ENCODE peak calls at places on chromosomes 5 and 9, in seven cellular contexts. X is suprapubic skin, N is foreskin fibroblast, A is breast epithelium, Y is astrocyte, W is IMR-90, R is bronchial epithelial cell. J is an unnamed sample.

GRCh38 chr5:164553851-164554250 is 1048.4 kb downstream of the MAT2B start:
- DNase-seq in N (no peak), R (peak), Y (peak), A (no peak), W (no peak), X (no peak), J (no peak)

GRCh38 chr5:51382759-51383493 is at the start of gene ISL1:
- DNase-seq in R (peak), N (peak), Y (peak), X (no peak), W (peak), A (no peak), J (peak)

GRCh38 chr5:31408814-31409213 is 123.1 kb downstream of the DROSHA start:
- DNase-seq in N (peak), R (peak), W (peak), Y (peak), A (peak), X (no peak), J (no peak)

GRCh38 chr5:22411950-22412349 is 441.2 kb downstream of the CDH12 start:
- DNase-seq in A (no peak), W (no peak), X (no peak), Y (no peak), R (no peak), N (no peak), J (no peak)

GRCh38 chr9:127219533-127219932 is 45.0 kb upstream of the GARNL3 start:
- DNase-seq in Y (no peak), A (no peak), R (no peak), N (no peak), W (no peak), X (peak), J (no peak)

GRCh38 chr9:110897899-110898298 is 140.4 kb downstream of the LPAR1 start:
- DNase-seq in X (no peak), R (peak), Y (no peak), A (no peak), W (peak), N (no peak), J (no peak)

GRCh38 chr9:34125681-34126206 is 754 bp downstream of the DCAF12 start:
- DNase-seq in Y (peak), X (no peak), A (no peak), R (peak), W (peak), N (peak), J (no peak)

GRCh38 chr5:31021181-31021624 is 172.3 kb upstream of the CDH6 start:
- DNase-seq in R (peak), W (peak), Y (peak), A (no peak), X (no peak), N (no peak), J (no peak)

GRCh38 chr5:130605200-130605599 is 559.9 kb downstream of the HINT1 start:
- DNase-seq in A (no peak), W (no peak), X (no peak), N (no peak), Y (no peak), R (peak), J (no peak)

GRCh38 chr9:87223397-87224246 is 274.0 kb upstream of the DAPK1 start:
- DNase-seq in A (peak), Y (no peak), R (no peak), W (peak), X (no peak), N (no peak), J (no peak)

GRCh38 chr9:93585695-93586094 is 9.3 kb downstream of the PHF2 start:
- DNase-seq in W (no peak), X (peak), Y (no peak), A (no peak), N (no peak), R (no peak), J (no peak)

GRCh38 chr5:65066787-65067506 is 298.2 kb downstream of the CWC27 start:
- DNase-seq in A (no peak), Y (no peak), N (no peak), R (no peak), X (no peak), W (no peak), J (no peak)

GRCh38 chr5:133510634-133511262 is 101.6 kb downstream of the FSTL4 start:
- DNase-seq in Y (no peak), R (no peak), X (no peak), N (no peak), W (no peak), A (no peak), J (no peak)

GRCh38 chr9:71355884-71356283 is 234.5 kb upstream of the TRPM3 start:
- DNase-seq in R (no peak), A (no peak), Y (no peak), X (no peak), W (no peak), N (no peak), J (no peak)

GRCh38 chr9:136665111-136665703 is 2.5 kb downstream of the EGFL7 start:
- DNase-seq in Y (no peak), N (no peak), X (no peak), W (no peak), R (no peak), A (no peak), J (peak)

GRCh38 chr5:76084496-76085285 is 1.5 kb downstream of the SV2C start:
- DNase-seq in A (no peak), R (no peak), W (no peak), Y (no peak), N (no peak), X (no peak), J (peak)

GRCh38 chr9:136533775-136534157 is 12.1 kb downstream of the NOTCH1 start:
- DNase-seq in W (no peak), R (peak), A (no peak), Y (no peak), N (no peak), X (no peak), J (no peak)

GRCh38 chr5:57246426-57246825 is 72.6 kb downstream of the GPBP1 start:
- DNase-seq in Y (no peak), W (no peak), N (no peak), X (no peak), A (no peak), R (no peak), J (no peak)

GRCh38 chr9:71762900-71763653 is 5.2 kb downstream of the CEMIP2 start:
- DNase-seq in A (no peak), N (peak), Y (peak), X (no peak), W (peak), R (peak), J (no peak)

GRCh38 chr9:93642961-93643360 is 66.6 kb downstream of the PHF2 start:
- DNase-seq in N (peak), Y (peak), X (no peak), A (no peak), R (no peak), W (peak), J (no peak)

GRCh38 chr9:113222482-113222841 is 1.1 kb downstream of the SLC31A1 start:
- DNase-seq in A (no peak), W (peak), X (no peak), Y (no peak), N (no peak), R (peak), J (no peak)

GRCh38 chr9:107929439-107929838 is 439.9 kb upstream of the KLF4 start:
- DNase-seq in A (peak), N (peak), W (peak), X (peak), Y (no peak), R (peak), J (no peak)

GRCh38 chr9:110257097-110257955 is 1.0 kb upstream of the TXN start:
- DNase-seq in W (peak), X (no peak), R (peak), Y (peak), A (no peak), N (no peak), J (no peak)

GRCh38 chr5:138463335-138464017 is 1.8 kb upstream of the EGR1 start:
- DNase-seq in R (no peak), A (peak), Y (no peak), X (no peak), N (no peak), W (no peak), J (no peak)

GRCh38 chr5:80368666-80369270 is 39.1 kb upstream of the ZFYVE16 start:
- DNase-seq in A (no peak), W (no peak), N (no peak), Y (no peak), R (no peak), X (no peak), J (no peak)

GRCh38 chr9:69444021-69444420 is 119.0 kb downstream of the ENTREP1 start:
- DNase-seq in A (no peak), N (peak), W (peak), R (no peak), Y (peak), X (no peak), J (no peak)

GRCh38 chr5:150593996-150594395 is 46.5 kb upstream of the SYNPO start:
- DNase-seq in Y (peak), R (no peak), W (no peak), X (no peak), A (no peak), N (no peak), J (no peak)

GRCh38 chr5:50786073-50786472 is 119.6 kb downstream of the PARP8 start:
- DNase-seq in N (no peak), X (no peak), R (peak), W (no peak), A (no peak), Y (no peak), J (no peak)

GRCh38 chr5:115838885-115839518 is 2.4 kb downstream of the ATG12 start:
- DNase-seq in R (peak), Y (no peak), N (no peak), X (no peak), W (peak), A (no peak), J (no peak)

GRCh38 chr5:179795049-179795862 is 1.5 kb downstream of the LTC4S start:
- DNase-seq in N (no peak), W (no peak), X (peak), A (no peak), R (peak), Y (no peak), J (no peak)

GRCh38 chr9:87792831-87793288 is 66.9 kb downstream of the CTSL start:
- DNase-seq in Y (peak), X (peak), N (peak), W (peak), R (peak), A (peak), J (no peak)

GRCh38 chr9:116555556-116556180 is 131.4 kb upstream of the TRIM32 start:
- DNase-seq in W (no peak), Y (no peak), X (no peak), N (no peak), R (no peak), A (no peak), J (no peak)

GRCh38 chr9:128337972-128338371 is 2.4 kb upstream of the SLC27A4 start:
- DNase-seq in X (no peak), Y (no peak), W (no peak), R (no peak), N (no peak), A (no peak), J (no peak)

GRCh38 chr5:78726556-78726955 is 78.0 kb upstream of the LHFPL2 start:
- DNase-seq in A (no peak), W (peak), R (no peak), X (no peak), N (no peak), Y (peak), J (no peak)

GRCh38 chr5:62812653-62813329 is 234.2 kb downstream of the LRRC70 start:
- DNase-seq in A (no peak), R (no peak), W (no peak), Y (no peak), X (no peak), N (no peak), J (no peak)

GRCh38 chr5:55052383-55052931 is 28.4 kb downstream of the GZMK start:
- DNase-seq in W (peak), A (no peak), R (peak), N (no peak), Y (no peak), X (no peak), J (no peak)

GRCh38 chr9:133641861-133642595 is 5.9 kb downstream of the DBH start:
- DNase-seq in W (no peak), R (no peak), N (no peak), Y (no peak), A (no peak), X (no peak), J (no peak)

GRCh38 chr9:111613436-111614040 is 14.1 kb upstream of the PTGR1 start:
- DNase-seq in X (no peak), Y (no peak), R (no peak), A (no peak), W (no peak), N (no peak), J (no peak)

GRCh38 chr5:149671544-149671943 is 58.6 kb upstream of the PPARGC1B start:
- DNase-seq in Y (no peak), A (no peak), N (no peak), R (peak), W (no peak), X (no peak), J (no peak)

GRCh38 chr5:9230355-9230754 is 315.5 kb downstream of the SEMA5A start:
- DNase-seq in X (no peak), Y (no peak), N (peak), R (no peak), W (no peak), A (no peak), J (no peak)

DNA sequence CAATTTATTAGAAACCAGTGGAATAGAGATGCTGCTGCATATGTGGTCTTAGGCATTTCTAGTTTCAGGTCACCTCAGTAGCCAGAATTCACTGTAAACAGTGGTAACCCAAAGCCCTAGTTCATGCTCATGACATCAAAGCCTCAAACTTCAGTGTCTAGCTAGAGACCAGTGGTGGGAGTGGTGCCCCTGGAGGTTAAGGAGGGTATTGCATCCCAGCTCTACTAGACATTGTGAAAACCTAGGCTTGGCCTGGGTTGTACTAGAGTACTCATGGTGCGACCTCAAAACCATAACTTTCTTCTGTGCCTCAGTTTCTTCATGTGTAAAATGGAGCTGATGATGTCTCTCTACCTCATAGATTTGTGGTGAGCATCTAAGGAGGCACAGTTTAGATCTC is 18.8 kb downstream of the COL5A1 start:
- DNase-seq in A (no peak), N (no peak), R (no peak), Y (no peak), X (no peak), W (no peak), J (no peak)
- TF ChIP-seq CTCF in A (peak), N (peak), R (peak), Y (peak), X (no peak), W (peak), J (peak)

DNA sequence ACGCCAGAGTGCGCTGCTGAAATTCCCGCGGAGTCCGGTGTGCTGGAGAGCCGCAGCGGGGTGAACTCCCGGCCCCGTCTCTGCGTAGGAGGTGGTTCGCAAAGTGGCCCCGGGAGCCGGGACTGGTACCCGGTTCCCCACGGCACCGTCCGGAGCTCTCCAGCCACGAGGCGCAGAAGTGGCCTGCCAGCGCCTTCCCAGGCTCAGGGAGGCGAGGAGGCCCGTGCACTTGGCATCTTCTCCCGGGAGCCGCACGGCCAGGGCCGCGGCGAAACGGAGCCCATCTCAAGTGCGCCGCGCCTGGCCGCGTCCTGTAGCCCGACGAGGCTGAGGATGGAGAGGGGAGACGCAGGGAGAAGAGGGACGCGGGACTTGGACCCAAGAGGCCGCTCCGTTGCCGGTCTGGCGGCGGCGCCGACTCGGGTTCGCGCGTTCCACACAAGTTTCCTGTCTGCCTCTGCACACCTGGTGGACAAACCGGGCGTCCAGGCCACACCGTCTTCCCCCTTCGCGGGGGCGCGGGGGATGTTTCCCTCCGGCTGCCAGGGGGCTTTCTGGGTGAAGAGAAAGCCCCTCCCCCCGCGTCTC is 1.0 kb upstream of the IRX1 start:
- DNase-seq in A (no peak), W (no peak), N (peak), Y (peak), R (no peak), X (no peak), J (no peak)
- TF ChIP-seq CTCF in A (no peak), W (no peak), N (no peak), Y (no peak), R (no peak), X (no peak), J (peak)

GRCh38 chr5:157870837-157871834 is 12.2 kb upstream of the CLINT1 start:
- DNase-seq in Y (peak), A (no peak), R (peak), X (no peak), W (peak), N (no peak), J (no peak)
- TF ChIP-seq CTCF in Y (no peak), A (no peak), R (no peak), X (no peak), W (peak), N (no peak), J (no peak)

DNA sequence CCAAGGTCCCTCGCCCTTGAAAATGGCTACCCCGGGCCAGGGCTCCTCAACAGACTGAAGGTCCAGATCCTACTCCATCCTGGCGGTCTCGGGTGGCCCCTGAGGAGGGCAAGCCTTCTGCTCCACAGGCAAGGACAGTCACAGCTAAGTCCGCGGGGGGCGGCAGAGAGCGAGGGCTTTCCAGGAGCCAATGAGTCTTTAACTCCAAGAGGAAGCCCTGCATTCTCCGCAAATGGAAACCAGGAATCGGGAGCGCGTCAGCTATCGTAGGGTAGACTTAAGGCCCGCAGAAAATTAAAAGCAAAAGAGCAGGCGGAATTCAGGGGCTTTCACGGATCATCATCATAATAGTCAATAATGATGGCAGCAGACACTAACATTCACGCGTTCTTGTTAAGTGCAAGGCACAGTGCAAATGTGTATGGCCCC is 87.8 kb upstream of the TNFAIP8 start:
- DNase-seq in W (peak), X (peak), R (peak), A (peak), N (peak), Y (peak), J (peak)
- TF ChIP-seq CTCF in W (peak), X (peak), R (peak), A (peak), N (peak), Y (peak), J (peak)

GRCh38 chr9:132200706-132201105 is 38.8 kb downstream of the NTNG2 start:
- DNase-seq in A (no peak), N (no peak), X (no peak), R (no peak), Y (no peak), W (no peak), J (no peak)

GRCh38 chr9:132199056-132199455 is 37.2 kb downstream of the NTNG2 start:
- DNase-seq in A (no peak), W (no peak), R (peak), N (no peak), Y (no peak), X (no peak), J (no peak)

GRCh38 chr9:132201139-132201538 is 39.3 kb downstream of the NTNG2 start:
- DNase-seq in W (no peak), X (no peak), A (no peak), R (no peak), Y (no peak), N (no peak), J (no peak)

GRCh38 chr9:132204883-132205282 is 43.0 kb downstream of the NTNG2 start:
- DNase-seq in A (no peak), W (no peak), R (no peak), N (no peak), X (no peak), Y (no peak), J (no peak)

GRCh38 chr9:132201780-132202703 is 40.2 kb downstream of the NTNG2 start:
- DNase-seq in N (no peak), R (no peak), X (no peak), W (no peak), Y (no peak), A (no peak), J (no peak)
- TF ChIP-seq CTCF in N (no peak), R (no peak), X (no peak), W (no peak), Y (no peak), A (no peak), J (no peak)

GRCh38 chr5:81760521-81760920 is 9.6 kb upstream of the SSBP2 start:
- DNase-seq in X (no peak), W (no peak), N (no peak), Y (no peak), A (no peak), R (no peak), J (no peak)
- TF ChIP-seq CTCF in X (no peak), W (no peak), N (no peak), Y (no peak), A (no peak), R (no peak), J (no peak)

GRCh38 chr9:38370231-38370630 is 22.3 kb upstream of the ALDH1B1 start:
- DNase-seq in N (no peak), W (no peak), A (no peak), R (no peak), Y (no peak), X (peak), J (no peak)

GRCh38 chr9:38372685-38373619 is 19.6 kb upstream of the ALDH1B1 start:
- DNase-seq in A (no peak), X (no peak), W (no peak), R (no peak), Y (no peak), N (no peak), J (no peak)

GRCh38 chr9:38373679-38374078 is 18.8 kb upstream of the ALDH1B1 start:
- DNase-seq in Y (no peak), W (no peak), R (no peak), A (no peak), N (no peak), X (no peak), J (no peak)

GRCh38 chr9:38368731-38369130 is 23.8 kb upstream of the ALDH1B1 start:
- DNase-seq in X (no peak), Y (no peak), A (no peak), R (peak), N (no peak), W (no peak), J (no peak)

GRCh38 chr9:38371495-38371894 is 21.0 kb upstream of the ALDH1B1 start:
- DNase-seq in N (no peak), X (peak), W (peak), A (peak), R (peak), Y (peak), J (no peak)
- TF ChIP-seq CTCF in N (peak), X (no peak), W (peak), A (no peak), R (peak), Y (no peak), J (no peak)

DNA sequence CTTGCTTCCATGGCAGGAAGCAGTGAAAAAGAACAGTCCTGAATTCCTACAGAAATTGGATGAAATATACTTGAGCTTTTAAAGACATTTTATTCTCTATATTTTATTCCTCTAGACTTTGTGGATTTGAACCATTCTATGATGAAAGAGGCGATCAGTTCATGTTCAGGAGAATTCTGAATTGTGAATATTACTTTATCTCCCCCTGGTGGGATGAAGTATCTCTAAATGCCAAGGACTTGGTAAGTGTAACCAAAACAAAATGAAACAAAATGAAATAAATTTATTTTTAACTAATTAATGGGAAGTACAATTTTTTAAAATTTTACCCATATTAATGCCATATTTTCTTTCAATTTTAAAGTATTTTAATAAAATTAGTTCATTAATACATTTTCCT is 34.1 kb downstream of the STARD4 start:
- DNase-seq in R (no peak), Y (no peak), X (no peak), A (no peak), W (no peak), N (no peak), J (no peak)
- TF ChIP-seq CTCF in R (no peak), Y (no peak), X (no peak), A (no peak), W (peak), N (peak), J (peak)